ENCODE peak calls at places on chromosomes 5 and 9, in ten cellular contexts. H is uterus, P is cardiac muscle cell, D is Calu3, I is tibial nerve, W is body of pancreas, G is WTC11, U is astrocyte of the spinal cord, S is endodermal cell, Y is activated B cell treated with CpG ODN at 0.5 μM for 24 hours. K is an unnamed sample.

GRCh38 chr9:9392755-9393154 is 1220.0 kb downstream of the PTPRD start:
- DNase-seq in S (peak), H (no peak), U (no peak), P (no peak), G (peak), I (no peak), D (no peak), Y (no peak), W (no peak), K (no peak)

GRCh38 chr9:33619666-33620404 is 95.8 kb downstream of the ANKRD18B start:
- DNase-seq in U (peak), W (no peak), P (peak), Y (no peak), G (no peak), I (no peak), D (no peak), S (peak), H (no peak), K (no peak)

GRCh38 chr5:96785719-96786118 is 22.0 kb downstream of the ERAP1 start:
- DNase-seq in H (no peak), W (no peak), G (no peak), Y (no peak), U (no peak), D (no peak), S (no peak), P (no peak), I (no peak), K (no peak)

GRCh38 chr5:114120166-114120565 is 241.7 kb upstream of the KCNN2 start:
- DNase-seq in S (no peak), W (no peak), H (no peak), G (no peak), D (no peak), U (no peak), I (no peak), P (no peak), Y (no peak), K (no peak)

GRCh38 chr9:131426545-131426944 is 32.7 kb downstream of the PRRC2B start:
- DNase-seq in S (no peak), U (no peak), I (no peak), G (no peak), D (no peak), Y (no peak), P (no peak), H (no peak), W (no peak), K (no peak)

GRCh38 chr9:83981126-83981871 is 694 bp downstream of the RMI1 start:
- DNase-seq in U (peak), Y (no peak), G (no peak), H (peak), S (peak), I (no peak), D (peak), P (peak), W (peak), K (peak)

GRCh38 chr5:156934450-156935211 is 28.4 kb downstream of the TIMD4 start:
- DNase-seq in D (peak), I (no peak), S (peak), Y (no peak), H (no peak), G (peak), W (peak), U (no peak), P (peak), K (peak)

GRCh38 chr5:60844429-60844890 is 391 bp upstream of the ELOVL7 start:
- DNase-seq in S (no peak), D (no peak), W (no peak), U (no peak), I (no peak), Y (no peak), G (no peak), P (peak), H (no peak), K (no peak)

GRCh38 chr9:76219555-76220151 is 174.6 kb downstream of the RFK start:
- DNase-seq in I (no peak), P (peak), G (no peak), Y (no peak), H (no peak), S (peak), W (no peak), U (peak), D (no peak), K (no peak)

GRCh38 chr5:41843456-41844112 is 26.6 kb downstream of the OXCT1 start:
- DNase-seq in S (no peak), U (peak), W (peak), I (no peak), Y (no peak), H (peak), P (peak), G (peak), D (peak), K (peak)

GRCh38 chr5:132526290-132526973 is 16.9 kb downstream of the IL5 start:
- DNase-seq in S (peak), D (peak), P (peak), Y (peak), G (peak), I (no peak), U (peak), W (peak), H (peak), K (peak)
- TF ChIP-seq CTCF in S (peak), D (peak), P (peak), Y (peak), G (peak), I (peak), U (peak), W (peak), H (peak), K (peak)

DNA sequence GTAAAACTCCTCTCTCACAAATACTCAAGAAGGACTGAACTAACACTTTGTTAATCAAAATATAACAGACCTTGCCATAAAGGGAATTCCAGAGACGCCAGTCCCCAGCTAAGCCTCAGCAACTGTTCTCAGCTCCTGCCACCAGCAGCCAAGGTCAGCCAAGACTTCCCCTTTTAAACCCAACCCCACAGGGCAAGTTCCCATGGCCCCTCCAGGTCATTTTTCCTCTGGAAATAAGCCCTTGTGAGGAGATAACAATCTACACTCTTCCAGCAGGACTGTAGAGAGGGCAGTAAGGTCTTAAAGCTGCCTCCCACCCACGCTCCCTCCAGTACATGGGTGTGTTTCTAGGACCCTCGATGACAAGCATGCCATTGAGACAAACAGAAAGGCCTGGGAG is 78.3 kb downstream of the DPYSL3 start:
- DNase-seq in P (no peak), Y (no peak), G (no peak), H (no peak), D (no peak), U (no peak), S (no peak), I (no peak), W (no peak), K (no peak)
- TF ChIP-seq CTCF in P (no peak), Y (no peak), G (no peak), H (no peak), D (no peak), U (no peak), S (no peak), I (no peak), W (no peak), K (no peak)

GRCh38 chr5:82019342-82020138 is 47.7 kb downstream of the ATG10 start:
- DNase-seq in Y (no peak), U (no peak), G (no peak), H (no peak), W (peak), I (no peak), S (peak), D (no peak), P (no peak), K (no peak)

GRCh38 chr5:82022499-82022898 is 50.7 kb downstream of the ATG10 start:
- DNase-seq in H (no peak), S (no peak), W (no peak), U (no peak), I (no peak), Y (no peak), D (no peak), P (no peak), G (no peak), K (no peak)

GRCh38 chr5:82018462-82018861 is 46.6 kb downstream of the ATG10 start:
- DNase-seq in G (no peak), S (no peak), W (peak), Y (no peak), I (no peak), U (peak), H (no peak), P (peak), D (no peak), K (no peak)

DNA sequence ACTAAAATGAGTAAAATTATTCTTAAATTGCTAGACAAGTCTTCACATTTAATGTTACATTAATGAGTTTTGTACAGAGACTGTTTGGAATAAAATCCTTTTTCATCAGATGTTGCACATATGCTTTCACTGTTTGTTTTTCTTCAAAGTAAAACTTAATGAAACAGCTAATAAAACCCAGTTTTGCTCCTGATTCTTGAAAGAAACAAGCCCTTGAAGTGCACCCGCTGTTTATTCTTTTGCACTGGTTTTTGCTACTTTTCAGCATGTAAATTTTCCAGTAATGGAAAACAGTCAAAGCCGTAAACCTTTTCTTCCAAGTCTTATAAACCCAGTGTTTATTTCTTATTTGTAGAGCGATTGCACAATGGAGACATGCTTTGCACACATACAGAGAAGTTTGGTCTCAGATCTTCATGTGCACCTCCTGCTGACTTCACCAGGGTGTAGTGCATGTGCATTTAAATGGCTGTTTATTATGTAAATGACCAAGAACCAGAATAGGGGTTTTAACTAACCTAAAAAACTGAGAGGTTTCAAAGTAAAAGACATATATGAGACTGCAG is 51.8 kb downstream of the ATG10 start:
- DNase-seq in W (no peak), P (no peak), D (no peak), G (no peak), S (no peak), I (no peak), H (no peak), U (no peak), Y (no peak), K (no peak)
- TF ChIP-seq CTCF in W (no peak), P (no peak), D (no peak), G (no peak), S (no peak), I (no peak), H (no peak), U (no peak), Y (no peak), K (no peak)

GRCh38 chr5:132176987-132177386 is 50.7 kb downstream of the P4HA2 start:
- DNase-seq in I (no peak), S (no peak), P (peak), W (no peak), D (no peak), H (no peak), U (peak), Y (no peak), G (no peak), K (no peak)
- TF ChIP-seq CTCF in I (no peak), S (peak), P (peak), W (no peak), D (no peak), H (no peak), U (peak), Y (no peak), G (no peak), K (no peak)

DNA sequence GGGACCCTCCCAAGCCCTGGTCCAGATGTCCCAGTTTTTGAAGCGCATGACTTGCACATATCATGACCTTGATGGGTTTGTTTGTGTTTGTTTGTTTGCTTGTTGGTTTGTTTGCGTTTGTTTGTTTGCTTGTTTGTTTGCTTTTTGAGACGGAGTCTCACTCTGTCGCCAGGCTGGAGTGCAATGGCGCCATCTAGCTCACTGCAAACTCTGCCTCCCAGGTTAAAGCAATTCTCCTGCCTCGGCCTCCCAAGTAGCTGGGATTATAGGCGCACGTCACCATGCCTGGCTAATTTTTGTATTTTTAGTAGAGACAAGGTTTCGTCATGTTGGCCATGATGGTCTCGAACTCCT is 13.0 kb upstream of the UBAC1 start:
- DNase-seq in D (no peak), W (no peak), S (peak), I (no peak), P (no peak), U (no peak), G (no peak), Y (no peak), H (no peak), K (no peak)
- TF ChIP-seq CTCF in D (no peak), W (no peak), S (peak), I (no peak), P (peak), U (no peak), G (no peak), Y (no peak), H (no peak), K (no peak)

GRCh38 chr9:127527560-127528268 is 76.4 kb downstream of the LRSAM1 start:
- DNase-seq in S (no peak), I (no peak), U (no peak), W (no peak), Y (no peak), H (no peak), P (no peak), D (no peak), G (no peak), K (no peak)
- TF ChIP-seq CTCF in S (no peak), I (no peak), U (no peak), W (no peak), Y (no peak), H (no peak), P (no peak), D (no peak), G (no peak), K (no peak)

DNA sequence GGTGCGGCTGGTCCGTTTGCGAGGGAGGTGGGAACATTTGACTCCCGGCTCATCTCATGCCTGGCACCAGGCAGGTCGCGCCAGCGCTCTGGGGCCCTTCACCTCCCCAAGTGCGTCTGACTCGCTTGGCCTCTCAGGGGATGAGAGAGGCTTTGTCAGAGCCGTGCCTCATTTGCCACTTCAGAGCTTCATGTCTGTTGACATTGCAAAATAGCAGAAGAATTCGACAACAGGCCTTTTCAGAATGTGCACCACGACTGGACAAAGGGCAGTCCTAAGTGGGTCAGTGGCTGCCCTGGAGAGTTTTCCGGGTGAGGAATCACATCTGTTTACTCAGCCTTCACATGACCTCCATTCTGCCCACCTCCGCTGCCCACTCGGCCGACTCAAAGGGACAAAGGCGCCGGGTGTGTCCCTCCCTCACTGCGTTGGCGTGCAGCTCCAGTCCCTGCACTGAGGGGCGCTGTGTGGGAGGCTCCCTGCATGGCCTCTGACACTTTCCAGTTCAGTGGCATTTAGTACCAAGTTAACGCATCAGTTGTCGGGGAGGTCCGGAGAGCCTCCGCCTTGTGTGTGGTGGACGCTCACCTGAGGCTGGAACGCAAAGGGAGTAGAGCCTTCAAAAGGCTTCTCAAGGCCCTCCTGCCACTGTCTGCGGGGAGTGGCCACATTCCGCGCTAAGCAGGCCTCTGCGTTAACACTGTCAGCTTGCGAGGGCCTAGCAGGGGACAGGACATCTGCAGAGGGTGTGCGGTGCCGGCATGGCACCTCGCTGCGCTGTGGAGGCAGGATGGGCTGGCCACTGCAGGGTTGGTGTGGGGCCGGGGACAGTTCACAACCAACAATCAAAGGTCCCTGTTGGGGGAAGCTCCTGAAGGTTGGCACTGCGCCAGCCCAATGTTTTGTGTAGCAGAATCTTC is 171.5 kb downstream of the NXNL2 start:
- DNase-seq in U (no peak), S (no peak), Y (no peak), D (peak), W (no peak), P (no peak), G (peak), H (no peak), I (no peak), K (peak)
- TF ChIP-seq CTCF in U (no peak), S (peak), Y (no peak), D (no peak), W (no peak), P (no peak), G (no peak), H (no peak), I (no peak), K (no peak)

DNA sequence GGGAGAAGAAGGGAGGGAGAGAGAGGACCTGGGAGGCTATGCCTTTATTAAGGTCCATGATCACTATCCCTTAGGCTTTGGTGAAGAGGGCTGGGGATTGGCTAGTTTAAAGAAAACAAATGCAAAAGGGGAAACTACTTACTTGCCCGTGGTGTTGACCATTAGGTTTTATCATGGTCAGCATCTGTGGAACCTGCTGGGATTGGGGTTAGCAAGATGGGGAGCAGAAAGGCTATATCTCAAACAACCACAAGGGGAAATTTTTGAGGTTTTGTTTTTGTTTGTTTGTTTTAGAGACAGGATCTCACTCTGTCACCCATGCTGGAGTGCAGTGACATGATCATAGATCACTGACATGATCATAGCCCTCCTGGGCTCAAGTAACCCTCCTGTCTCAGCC is 9.0 kb upstream of the RAD23B start:
- DNase-seq in G (no peak), S (no peak), P (no peak), H (no peak), U (no peak), Y (no peak), D (no peak), W (no peak), I (no peak), K (no peak)
- TF ChIP-seq CTCF in G (no peak), S (peak), P (peak), H (no peak), U (no peak), Y (no peak), D (no peak), W (no peak), I (no peak), K (no peak)